ENCODE peak calls at places on chromosomes 1 and 21, in five cellular contexts. C is NCI-H2029, M is OCI-M1, F is heart right ventricle, R is stromal cell of bone marrow. E is an unnamed sample.

GRCh38 chr21:36347962-36348328 is 27.9 kb downstream of the MORC3 start:
- DNase-seq in C (no peak), M (no peak), F (no peak), R (no peak), E (no peak)

GRCh38 chr1:43451701-43452532 is 1.8 kb downstream of the HYI start:
- DNase-seq in C (no peak), M (no peak), F (no peak), R (no peak), E (no peak)

GRCh38 chr1:150516050-150516591 is 569 bp downstream of the FALEC start:
- DNase-seq in C (no peak), M (peak), F (no peak), R (no peak), E (peak)

GRCh38 chr1:101238681-101239094 is 1.9 kb downstream of the S1PR1 start:
- DNase-seq in C (peak), M (peak), F (peak), R (peak), E (peak)

GRCh38 chr1:206604861-206605260 is 7.4 kb downstream of the EIF2D start:
- DNase-seq in C (no peak), M (no peak), F (no peak), R (no peak), E (no peak)

GRCh38 chr1:227273557-227273956 is 44.7 kb downstream of the CDC42BPA start:
- DNase-seq in C (no peak), M (peak), F (no peak), R (no peak), E (peak)

GRCh38 chr1:206863266-206863665 is 2.2 kb upstream of the IL20 start:
- DNase-seq in C (peak), M (no peak), F (no peak), R (no peak), E (no peak)

GRCh38 chr1:235858784-235859183 is 7.9 kb downstream of the LYST start:
- DNase-seq in C (no peak), M (no peak), F (no peak), R (no peak), E (no peak)

GRCh38 chr1:109642610-109643009 is 13.3 kb upstream of the GSTM4 start:
- DNase-seq in C (no peak), M (peak), F (no peak), R (no peak), E (no peak)

GRCh38 chr1:56688522-56689026 is 43.5 kb downstream of the PRKAA2 start:
- DNase-seq in C (no peak), M (no peak), F (no peak), R (peak), E (no peak)

GRCh38 chr1:72623299-72623708 is 341.0 kb upstream of the NEGR1 start:
- DNase-seq in C (peak), M (peak), F (no peak), R (peak), E (no peak)

GRCh38 chr1:224783006-224783651 is 146.3 kb upstream of the DNAH14 start:
- DNase-seq in C (peak), M (peak), F (no peak), R (no peak), E (no peak)

GRCh38 chr1:17688217-17688810 is 66.8 kb upstream of the ACTL8 start:
- DNase-seq in C (no peak), M (no peak), F (no peak), R (no peak), E (no peak)

GRCh38 chr1:209707308-209707707 is 2.7 kb downstream of the HSD11B1 start:
- DNase-seq in C (no peak), M (no peak), F (no peak), R (no peak), E (no peak)

GRCh38 chr1:10765734-10766478 is 30.5 kb downstream of the CASZ1 start:
- DNase-seq in C (peak), M (no peak), F (peak), R (no peak), E (no peak)

GRCh38 chr1:12714710-12715500 is 1.0 kb upstream of the AADACL3 start:
- DNase-seq in C (no peak), M (no peak), F (no peak), R (no peak), E (no peak)

GRCh38 chr1:89166705-89167104 is 9.1 kb downstream of the GBP7 start:
- DNase-seq in C (no peak), M (no peak), F (no peak), R (no peak), E (no peak)

GRCh38 chr21:38804617-38805281 is 980 bp upstream of the ETS2 start:
- DNase-seq in C (peak), M (peak), F (peak), R (peak), E (peak)

GRCh38 chr21:40433575-40433974 is 413.4 kb downstream of the DSCAM start:
- DNase-seq in C (peak), M (no peak), F (no peak), R (no peak), E (no peak)

GRCh38 chr1:92473781-92474495 is 12.8 kb downstream of the GFI1 start:
- DNase-seq in C (no peak), M (no peak), F (no peak), R (no peak), E (no peak)

GRCh38 chr1:230797376-230798186 is 50.4 kb downstream of the CAPN9 start:
- DNase-seq in C (no peak), M (peak), F (peak), R (peak), E (no peak)

GRCh38 chr1:240987928-240988327 is 369.1 kb downstream of the RGS7 start:
- DNase-seq in C (peak), M (no peak), F (no peak), R (no peak), E (no peak)

GRCh38 chr21:42429856-42430255 is 26.2 kb downstream of the UBASH3A start:
- DNase-seq in C (no peak), M (no peak), F (no peak), R (no peak), E (no peak)

GRCh38 chr1:241551759-241552638 is 19.8 kb downstream of the KMO start:
- DNase-seq in C (no peak), M (peak), F (peak), R (no peak), E (peak)

GRCh38 chr1:27686223-27686990 is 14.4 kb upstream of the IFI6 start:
- DNase-seq in C (no peak), M (no peak), F (no peak), R (no peak), E (no peak)

E was measured in activated naive CD4-positive, alpha-beta T cell treated with anti-CD3 and anti-CD28 coated beads, Interleukin-2, amount 10 ng/mL, durations not matched to agents 7 days and 5 days.